ENCODE peak calls at places on chromosome 18, in five cellular contexts. One of them, this sample, is unnamed.

GRCh38 chr18:78725426-78725825 is 254.2 kb upstream of the SALL3 start:
- DNase-seq in NCI-H1105: no peak
- DNase-seq in cerebellum: no peak
- DNase-seq in upper lobe of left lung: no peak
- DNase-seq in effector memory CD4-positive, alpha-beta T cell: no peak
- DNase-seq in this sample: no peak

GRCh38 chr18:73407506-73407905 is 539.7 kb upstream of the NETO1 start:
- DNase-seq in cerebellum: no peak
- DNase-seq in NCI-H1105: no peak
- DNase-seq in upper lobe of left lung: no peak
- DNase-seq in effector memory CD4-positive, alpha-beta T cell: no peak
- DNase-seq in this sample: no peak

GRCh38 chr18:69494841-69495240 is 94.2 kb downstream of the DOK6 start:
- DNase-seq in NCI-H1105: no peak
- DNase-seq in upper lobe of left lung: no peak
- DNase-seq in effector memory CD4-positive, alpha-beta T cell: no peak
- DNase-seq in cerebellum: no peak
- DNase-seq in this sample: no peak

GRCh38 chr18:22705328-22705727 is 227.8 kb upstream of the RBBP8 start:
- DNase-seq in upper lobe of left lung: no peak
- DNase-seq in NCI-H1105: no peak
- DNase-seq in cerebellum: no peak
- DNase-seq in effector memory CD4-positive, alpha-beta T cell: no peak
- DNase-seq in this sample: no peak

GRCh38 chr18:31649894-31650719 is 34.3 kb downstream of the B4GALT6 start:
- DNase-seq in effector memory CD4-positive, alpha-beta T cell: no peak
- DNase-seq in upper lobe of left lung: no peak
- DNase-seq in cerebellum: no peak
- DNase-seq in NCI-H1105: no peak
- DNase-seq in this sample: no peak

GRCh38 chr18:28476302-28476701 is 299.4 kb upstream of the CDH2 start:
- DNase-seq in effector memory CD4-positive, alpha-beta T cell: no peak
- DNase-seq in NCI-H1105: no peak
- DNase-seq in cerebellum: no peak
- DNase-seq in upper lobe of left lung: no peak
- DNase-seq in this sample: no peak

GRCh38 chr18:30763913-30764350 is 278.6 kb downstream of the DSC3 start:
- DNase-seq in upper lobe of left lung: no peak
- DNase-seq in effector memory CD4-positive, alpha-beta T cell: no peak
- DNase-seq in NCI-H1105: no peak
- DNase-seq in cerebellum: no peak
- DNase-seq in this sample: no peak

GRCh38 chr18:40612356-40612755 is 1342.7 kb upstream of the PIK3C3 start:
- DNase-seq in NCI-H1105: no peak
- DNase-seq in effector memory CD4-positive, alpha-beta T cell: no peak
- DNase-seq in upper lobe of left lung: no peak
- DNase-seq in cerebellum: peak; percentile 14
- DNase-seq in this sample: no peak

GRCh38 chr18:65751145-65752085 is 603 bp downstream of the CDH7 start:
- DNase-seq in NCI-H1105: peak; percentile 50
- DNase-seq in cerebellum: peak; percentile 59
- DNase-seq in upper lobe of left lung: no peak
- DNase-seq in effector memory CD4-positive, alpha-beta T cell: no peak
- DNase-seq in this sample: peak; percentile 31

GRCh38 chr18:42078711-42079110 is 123.7 kb downstream of the PIK3C3 start:
- DNase-seq in NCI-H1105: no peak
- DNase-seq in cerebellum: no peak
- DNase-seq in effector memory CD4-positive, alpha-beta T cell: no peak
- DNase-seq in upper lobe of left lung: no peak
- DNase-seq in this sample: no peak

GRCh38 chr18:46711444-46711863 is 45.4 kb downstream of the ST8SIA5 start:
- DNase-seq in effector memory CD4-positive, alpha-beta T cell: no peak
- DNase-seq in NCI-H1105: no peak
- DNase-seq in upper lobe of left lung: no peak
- DNase-seq in cerebellum: no peak
- DNase-seq in this sample: no peak

GRCh38 chr18:59646228-59646945 is 50.8 kb downstream of the CCBE1 start:
- DNase-seq in effector memory CD4-positive, alpha-beta T cell: no peak
- DNase-seq in cerebellum: no peak
- DNase-seq in upper lobe of left lung: no peak
- DNase-seq in NCI-H1105: no peak
- DNase-seq in this sample: no peak

GRCh38 chr18:11741505-11742145 is 52.6 kb downstream of the GNAL start:
- DNase-seq in NCI-H1105: no peak
- DNase-seq in cerebellum: no peak
- DNase-seq in effector memory CD4-positive, alpha-beta T cell: no peak
- DNase-seq in upper lobe of left lung: no peak
- DNase-seq in this sample: no peak

GRCh38 chr18:13447621-13448020 is 229.1 kb downstream of the LDLRAD4 start:
- DNase-seq in cerebellum: no peak
- DNase-seq in effector memory CD4-positive, alpha-beta T cell: no peak
- DNase-seq in upper lobe of left lung: no peak
- DNase-seq in NCI-H1105: no peak
- DNase-seq in this sample: no peak

GRCh38 chr18:45519881-45520280 is 95.4 kb upstream of the SLC14A2 start:
- DNase-seq in cerebellum: no peak
- DNase-seq in NCI-H1105: no peak
- DNase-seq in effector memory CD4-positive, alpha-beta T cell: no peak
- DNase-seq in upper lobe of left lung: no peak
- DNase-seq in this sample: no peak

GRCh38 chr18:51195086-51195601 is 2.3 kb downstream of the MEX3C start:
- DNase-seq in cerebellum: no peak
- DNase-seq in effector memory CD4-positive, alpha-beta T cell: no peak
- DNase-seq in upper lobe of left lung: no peak
- DNase-seq in NCI-H1105: no peak
- DNase-seq in this sample: no peak

GRCh38 chr18:2971741-2972552 is 41.0 kb downstream of the LPIN2 start:
- DNase-seq in upper lobe of left lung: no peak
- DNase-seq in effector memory CD4-positive, alpha-beta T cell: peak; percentile 47
- DNase-seq in cerebellum: peak; percentile 8
- DNase-seq in NCI-H1105: no peak
- DNase-seq in this sample: no peak